ENCODE peak calls at places on chromosome 20, in five cellular contexts. S is CD4-positive, alpha-beta memory T cell; J is transverse colon; C is left ventricle myocardium inferior; E is pancreas. A is an unnamed sample.

GRCh38 chr20:24662756-24663399 is 193.4 kb downstream of the SYNDIG1 start:
- DNase-seq in J (no peak), C (no peak), S (no peak), E (no peak), A (no peak)

GRCh38 chr20:23954008-23954745 is 34.4 kb downstream of the GGTLC1 start:
- DNase-seq in E (no peak), J (no peak), S (no peak), C (no peak), A (no peak)

GRCh38 chr20:37680420-37680819 is 13.4 kb upstream of the CTNNBL1 start:
- DNase-seq in E (no peak), J (no peak), C (no peak), S (no peak), A (no peak)

GRCh38 chr20:49447946-49448809 is 34.3 kb downstream of the KCNB1 start:
- DNase-seq in S (no peak), C (peak; percentile 36), J (no peak), E (no peak), A (no peak)

GRCh38 chr20:13223731-13224130 is 2.7 kb downstream of the ISM1 start:
- DNase-seq in C (no peak), S (no peak), E (no peak), J (no peak), A (no peak)

GRCh38 chr20:51884561-51884960 is 82.2 kb upstream of the SALL4 start:
- DNase-seq in E (no peak), C (no peak), J (no peak), S (no peak), A (no peak)

GRCh38 chr20:31915491-31916280 is 36.2 kb downstream of the PDRG1 start:
- DNase-seq in S (no peak), J (no peak), E (no peak), C (no peak), A (no peak)

GRCh38 chr20:57879437-57880115 is 169.8 kb upstream of the PMEPA1 start:
- DNase-seq in J (no peak), E (no peak), C (peak; percentile 57), S (no peak), A (no peak)

GRCh38 chr20:60206259-60206658 is 248.0 kb downstream of the CDH26 start:
- DNase-seq in J (no peak), C (no peak), E (no peak), S (no peak), A (no peak)

GRCh38 chr20:2446845-2447244 is 23.7 kb downstream of the SNRPB start:
- DNase-seq in S (no peak), C (no peak), J (no peak), E (no peak), A (no peak)

GRCh38 chr20:4153251-4153650 is 137.9 kb upstream of the RNF24 start:
- DNase-seq in E (no peak), J (peak; percentile 32), C (no peak), S (no peak), A (no peak)
- H3K27ac ChIP-seq in E (peak overlapping the region; percentile 25), J (no peak overlapping the region), C (no peak overlapping the region), S (no peak overlapping the region), A (no peak overlapping the region)

GRCh38 chr20:43953919-43954617 is 39.4 kb downstream of the TOX2 start:
- DNase-seq in C (no peak), J (no peak), S (no peak), E (no peak), A (no peak)

GRCh38 chr20:43955244-43956191 is 40.9 kb downstream of the TOX2 start:
- DNase-seq in S (peak; percentile 47), E (no peak), C (no peak), J (no peak), A (peak; percentile 70)

GRCh38 chr20:43957392-43957791 is 42.7 kb downstream of the TOX2 start:
- DNase-seq in C (no peak), J (no peak), E (no peak), S (no peak), A (no peak)

GRCh38 chr20:43958626-43959025 is 44.0 kb downstream of the TOX2 start:
- DNase-seq in J (no peak), C (no peak), S (no peak), E (no peak), A (no peak)

GRCh38 chr20:43954704-43955243 is 40.1 kb downstream of the TOX2 start:
- DNase-seq in C (no peak), E (no peak), S (no peak), J (no peak), A (no peak)
- H3K27ac ChIP-seq in C (no peak overlapping the region), E (no peak overlapping the region), S (no peak overlapping the region), J (peak overlapping the region; percentile 25), A (peak overlapping the region; percentile 27)

DNA sequence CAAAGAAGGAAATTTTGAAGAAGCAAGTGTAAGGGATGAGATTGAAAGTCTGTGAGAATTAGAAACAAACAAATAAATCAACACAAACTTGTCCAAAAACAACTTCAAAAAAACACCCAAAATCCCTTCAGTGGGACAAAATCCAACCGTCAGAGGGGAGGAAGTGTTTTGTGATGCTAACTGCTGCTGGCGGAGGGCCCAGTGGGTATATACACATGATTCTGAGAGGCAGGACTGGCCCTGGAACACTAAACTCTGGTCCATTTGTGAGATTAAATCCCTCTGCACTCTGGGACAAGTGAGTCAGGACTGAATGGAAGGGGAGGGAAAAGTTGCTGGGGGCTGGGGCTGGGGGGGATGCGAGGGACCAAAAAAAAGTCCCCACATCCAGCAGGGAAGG is 87.4 kb upstream of the NAA20 start:
- DNase-seq in C (no peak), E (no peak), S (no peak), J (no peak), A (no peak)
- H3K27ac ChIP-seq in C (peak overlapping the region; percentile 49), E (no peak overlapping the region), S (no peak overlapping the region), J (peak overlapping the region; percentile 56), A (no peak overlapping the region)

DNA sequence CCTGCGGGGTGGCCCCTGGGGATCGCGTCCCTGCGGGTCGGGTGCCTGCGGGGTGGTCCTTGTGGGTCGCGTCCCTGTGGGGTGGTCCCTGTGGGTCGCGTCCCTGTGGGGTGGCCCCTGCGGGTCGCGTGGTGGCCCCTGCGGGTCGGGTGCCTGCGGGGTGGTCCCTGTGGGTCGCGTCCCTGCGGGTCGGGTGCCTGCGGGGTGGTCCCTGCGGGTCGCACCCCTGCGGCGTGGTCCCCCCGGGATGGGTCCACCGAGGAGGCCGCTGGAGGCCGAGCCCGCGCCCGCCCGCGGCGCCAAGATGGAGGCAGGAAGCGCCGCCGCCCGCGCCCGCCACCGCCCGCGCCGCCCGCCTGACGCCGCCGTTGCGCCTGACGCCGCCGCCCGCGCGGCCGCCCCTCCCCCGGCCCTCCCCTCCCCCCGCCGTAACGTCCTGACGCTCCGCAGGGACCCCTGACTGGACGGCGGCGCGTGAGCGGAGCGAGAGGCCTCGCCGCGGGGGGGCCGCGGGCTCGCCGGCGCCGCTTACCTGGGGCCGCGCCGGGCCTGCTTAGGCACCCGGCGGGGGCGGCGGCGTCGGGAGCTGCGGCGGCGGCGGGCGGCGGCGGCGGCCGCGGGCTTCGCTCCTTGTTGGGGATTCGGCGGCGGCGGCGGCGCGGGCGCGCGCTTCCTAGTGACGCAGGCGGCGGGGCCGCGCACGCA is at the start of gene GMEB2:
- DNase-seq in E (peak; percentile 87), C (peak; percentile 81), J (peak; percentile 76), S (no peak), A (peak; percentile 74)
- H3K27ac ChIP-seq in E (peak within 1 kb of the TSS; percentile 81), C (peak within 1 kb of the TSS; percentile 99), J (peak within 1 kb of the TSS; percentile 99), S (peak within 1 kb of the TSS; percentile 91), A (peak within 1 kb of the TSS; percentile 94)

GRCh38 chr20:53070714-53071392 is 98.7 kb downstream of the TSHZ2 start:
- DNase-seq in C (no peak), E (no peak), J (no peak), S (peak; percentile 41), A (no peak)

GRCh38 chr20:53071833-53072232 is 99.7 kb downstream of the TSHZ2 start:
- DNase-seq in S (no peak), J (no peak), C (no peak), E (no peak), A (no peak)

GRCh38 chr20:53068241-53068640 is 96.1 kb downstream of the TSHZ2 start:
- DNase-seq in S (no peak), J (no peak), C (no peak), E (no peak), A (no peak)

GRCh38 chr20:53069121-53069520 is 97.0 kb downstream of the TSHZ2 start:
- DNase-seq in S (no peak), J (no peak), C (no peak), E (no peak), A (no peak)

GRCh38 chr20:53070224-53070623 is 98.1 kb downstream of the TSHZ2 start:
- DNase-seq in J (no peak), E (no peak), S (no peak), C (no peak), A (no peak)
- H3K27ac ChIP-seq in J (no peak overlapping the region), E (no peak overlapping the region), S (no peak overlapping the region), C (no peak overlapping the region), A (no peak overlapping the region)

GRCh38 chr20:4443016-4443415 is 278.7 kb upstream of the PRND start:
- DNase-seq in J (no peak), C (no peak), E (no peak), S (no peak), A (no peak)
- H3K27ac ChIP-seq in J (no peak overlapping the region), C (no peak overlapping the region), E (no peak overlapping the region), S (no peak overlapping the region), A (no peak overlapping the region)

GRCh38 chr20:62625516-62625915 is 16.8 kb upstream of the SLCO4A1 start:
- DNase-seq in E (peak; percentile 76), S (no peak), C (no peak), J (no peak), A (no peak)
- H3K27ac ChIP-seq in E (no peak overlapping the region), S (no peak overlapping the region), C (peak overlapping the region; percentile 91), J (no peak overlapping the region), A (no peak overlapping the region)

GRCh38 chr20:41047975-41048305 is 19.3 kb downstream of the TOP1 start:
- DNase-seq in J (no peak), C (no peak), E (no peak), S (peak; percentile 58), A (no peak)
- H3K27ac ChIP-seq in J (peak overlapping the region; percentile 76), C (peak overlapping the region; percentile 34), E (no peak overlapping the region), S (peak overlapping the region; percentile 57), A (peak overlapping the region; percentile 36)

GRCh38 chr20:62564456-62565245 is 77.7 kb upstream of the SLCO4A1 start:
- DNase-seq in C (no peak), J (no peak), S (no peak), E (no peak), A (no peak)

GRCh38 chr20:62562831-62563230 is 79.5 kb upstream of the SLCO4A1 start:
- DNase-seq in C (no peak), E (no peak), J (no peak), S (no peak), A (no peak)

GRCh38 chr20:62561948-62562347 is 80.4 kb upstream of the SLCO4A1 start:
- DNase-seq in E (no peak), C (no peak), S (no peak), J (no peak), A (no peak)

GRCh38 chr20:62561182-62561581 is 81.1 kb upstream of the SLCO4A1 start:
- DNase-seq in E (no peak), J (no peak), C (no peak), S (no peak), A (no peak)

DNA sequence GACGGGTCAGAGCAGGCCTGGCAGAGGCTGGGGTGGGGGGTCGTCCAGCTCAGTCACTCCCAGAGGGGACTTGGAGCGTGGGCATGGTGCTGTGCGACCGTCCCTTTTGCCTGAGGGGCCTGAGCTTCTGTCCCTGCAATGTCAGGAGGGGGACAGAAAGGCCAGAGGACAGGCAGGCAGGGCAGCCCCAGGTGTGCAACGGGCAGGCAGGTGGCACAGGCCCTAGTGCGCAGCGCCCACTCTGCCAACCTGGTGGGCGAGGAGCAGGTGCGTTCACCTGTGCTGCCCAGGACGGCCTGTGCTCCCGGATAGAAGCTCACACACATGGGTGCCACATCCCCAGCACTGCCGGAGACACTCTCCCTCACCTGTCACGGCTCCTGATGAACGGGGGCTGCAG is 78.7 kb upstream of the SLCO4A1 start:
- DNase-seq in E (no peak), J (no peak), S (no peak), C (no peak), A (no peak)
- H3K27ac ChIP-seq in E (no peak overlapping the region), J (no peak overlapping the region), S (no peak overlapping the region), C (peak overlapping the region; percentile 94), A (no peak overlapping the region)

GRCh38 chr20:9978395-9979004 is 56.3 kb upstream of the ANKEF1 start:
- DNase-seq in S (peak; percentile 66), C (no peak), J (peak; percentile 15), E (no peak), A (peak; percentile 77)
- H3K27ac ChIP-seq in S (no peak overlapping the region), C (no peak overlapping the region), J (no peak overlapping the region), E (no peak overlapping the region), A (no peak overlapping the region)

A was measured in adrenal gland.